ENCODE peak calls at places on chromosomes 3 and 15, in ten cellular contexts. One of them, this sample, is unnamed.

GRCh38 chr3:15271785-15272381 is 60.5 kb downstream of the SH3BP5 start:
- DNase-seq in CD4-positive, alpha-beta T cell: peak
- DNase-seq in foreskin fibroblast: no peak
- DNase-seq in BJ: no peak
- DNase-seq in IMR-90: no peak
- DNase-seq in H9: no peak
- DNase-seq in astrocyte of the spinal cord: no peak
- DNase-seq in AG10803: no peak
- DNase-seq in Calu3: no peak
- DNase-seq in left ventricle myocardium inferior: peak
- DNase-seq in this sample: no peak

GRCh38 chr3:123143669-123144411 is 57.9 kb upstream of the SEC22A start:
- DNase-seq in BJ: no peak
- DNase-seq in foreskin fibroblast: peak
- DNase-seq in AG10803: peak
- DNase-seq in Calu3: no peak
- DNase-seq in left ventricle myocardium inferior: no peak
- DNase-seq in IMR-90: peak
- DNase-seq in astrocyte of the spinal cord: peak
- DNase-seq in H9: peak
- DNase-seq in CD4-positive, alpha-beta T cell: no peak
- DNase-seq in this sample: peak

GRCh38 chr3:111761309-111761795 is 97.7 kb upstream of the PHLDB2 start:
- DNase-seq in AG10803: peak
- DNase-seq in BJ: peak
- DNase-seq in H9: no peak
- DNase-seq in left ventricle myocardium inferior: no peak
- DNase-seq in foreskin fibroblast: peak
- DNase-seq in Calu3: no peak
- DNase-seq in IMR-90: peak
- DNase-seq in astrocyte of the spinal cord: peak
- DNase-seq in CD4-positive, alpha-beta T cell: no peak
- DNase-seq in this sample: peak

GRCh38 chr3:11603628-11604027 is 40.1 kb downstream of the VGLL4 start:
- DNase-seq in CD4-positive, alpha-beta T cell: no peak
- DNase-seq in BJ: peak
- DNase-seq in AG10803: peak
- DNase-seq in left ventricle myocardium inferior: no peak
- DNase-seq in astrocyte of the spinal cord: peak
- DNase-seq in foreskin fibroblast: no peak
- DNase-seq in H9: no peak
- DNase-seq in IMR-90: peak
- DNase-seq in Calu3: no peak
- DNase-seq in this sample: peak

GRCh38 chr3:33052671-33053070 is 44.3 kb downstream of the GLB1 start:
- DNase-seq in AG10803: no peak
- DNase-seq in CD4-positive, alpha-beta T cell: no peak
- DNase-seq in astrocyte of the spinal cord: no peak
- DNase-seq in H9: no peak
- DNase-seq in foreskin fibroblast: no peak
- DNase-seq in BJ: no peak
- DNase-seq in left ventricle myocardium inferior: no peak
- DNase-seq in Calu3: no peak
- DNase-seq in IMR-90: no peak
- DNase-seq in this sample: no peak

GRCh38 chr3:129003578-129004112 is 2.5 kb downstream of the EFCC1 start:
- DNase-seq in Calu3: peak
- DNase-seq in BJ: no peak
- DNase-seq in H9: peak
- DNase-seq in astrocyte of the spinal cord: no peak
- DNase-seq in left ventricle myocardium inferior: no peak
- DNase-seq in AG10803: no peak
- DNase-seq in foreskin fibroblast: no peak
- DNase-seq in IMR-90: no peak
- DNase-seq in CD4-positive, alpha-beta T cell: peak
- DNase-seq in this sample: no peak

GRCh38 chr3:156511987-156512677 is 42.8 kb downstream of the SSR3 start:
- DNase-seq in foreskin fibroblast: no peak
- DNase-seq in IMR-90: no peak
- DNase-seq in BJ: no peak
- DNase-seq in left ventricle myocardium inferior: no peak
- DNase-seq in AG10803: no peak
- DNase-seq in astrocyte of the spinal cord: no peak
- DNase-seq in H9: no peak
- DNase-seq in CD4-positive, alpha-beta T cell: no peak
- DNase-seq in Calu3: no peak
- DNase-seq in this sample: no peak

GRCh38 chr15:39195988-39196486 is 384.8 kb upstream of the THBS1 start:
- DNase-seq in BJ: peak
- DNase-seq in left ventricle myocardium inferior: no peak
- DNase-seq in H9: no peak
- DNase-seq in Calu3: peak
- DNase-seq in CD4-positive, alpha-beta T cell: no peak
- DNase-seq in astrocyte of the spinal cord: peak
- DNase-seq in foreskin fibroblast: peak
- DNase-seq in AG10803: peak
- DNase-seq in IMR-90: peak
- DNase-seq in this sample: peak

GRCh38 chr3:130702985-130703384 is 43.6 kb downstream of the PIK3R4 start:
- DNase-seq in astrocyte of the spinal cord: no peak
- DNase-seq in left ventricle myocardium inferior: no peak
- DNase-seq in Calu3: no peak
- DNase-seq in BJ: no peak
- DNase-seq in H9: no peak
- DNase-seq in foreskin fibroblast: no peak
- DNase-seq in IMR-90: no peak
- DNase-seq in AG10803: no peak
- DNase-seq in CD4-positive, alpha-beta T cell: no peak
- DNase-seq in this sample: no peak

GRCh38 chr3:139629033-139629432 is 48.7 kb downstream of the NMNAT3 start:
- DNase-seq in foreskin fibroblast: no peak
- DNase-seq in left ventricle myocardium inferior: no peak
- DNase-seq in H9: peak
- DNase-seq in CD4-positive, alpha-beta T cell: no peak
- DNase-seq in Calu3: peak
- DNase-seq in astrocyte of the spinal cord: no peak
- DNase-seq in IMR-90: peak
- DNase-seq in BJ: no peak
- DNase-seq in AG10803: peak
- DNase-seq in this sample: no peak

GRCh38 chr15:74867562-74868458 is 5.4 kb downstream of the SCAMP2 start:
- DNase-seq in astrocyte of the spinal cord: no peak
- DNase-seq in H9: no peak
- DNase-seq in IMR-90: no peak
- DNase-seq in BJ: no peak
- DNase-seq in AG10803: no peak
- DNase-seq in foreskin fibroblast: no peak
- DNase-seq in CD4-positive, alpha-beta T cell: no peak
- DNase-seq in left ventricle myocardium inferior: no peak
- DNase-seq in Calu3: peak
- DNase-seq in this sample: no peak

GRCh38 chr15:37370938-37371337 is 270.6 kb upstream of the MEIS2 start:
- DNase-seq in foreskin fibroblast: no peak
- DNase-seq in AG10803: no peak
- DNase-seq in IMR-90: no peak
- DNase-seq in CD4-positive, alpha-beta T cell: no peak
- DNase-seq in Calu3: no peak
- DNase-seq in left ventricle myocardium inferior: no peak
- DNase-seq in astrocyte of the spinal cord: no peak
- DNase-seq in H9: no peak
- DNase-seq in BJ: no peak
- DNase-seq in this sample: no peak

GRCh38 chr15:64443747-64444621 is 16.4 kb upstream of the ZNF609 start:
- DNase-seq in foreskin fibroblast: peak
- DNase-seq in BJ: peak
- DNase-seq in AG10803: peak
- DNase-seq in IMR-90: peak
- DNase-seq in left ventricle myocardium inferior: no peak
- DNase-seq in H9: no peak
- DNase-seq in astrocyte of the spinal cord: peak
- DNase-seq in CD4-positive, alpha-beta T cell: no peak
- DNase-seq in Calu3: peak
- DNase-seq in this sample: peak

GRCh38 chr15:97521894-97522293 is 438.6 kb upstream of the ARRDC4 start:
- DNase-seq in foreskin fibroblast: no peak
- DNase-seq in BJ: no peak
- DNase-seq in left ventricle myocardium inferior: peak
- DNase-seq in H9: no peak
- DNase-seq in astrocyte of the spinal cord: peak
- DNase-seq in AG10803: no peak
- DNase-seq in Calu3: no peak
- DNase-seq in CD4-positive, alpha-beta T cell: no peak
- DNase-seq in IMR-90: no peak
- DNase-seq in this sample: no peak

GRCh38 chr15:68055224-68055705 is 1.1 kb downstream of the PIAS1 start:
- DNase-seq in CD4-positive, alpha-beta T cell: peak
- DNase-seq in Calu3: peak
- DNase-seq in H9: no peak
- DNase-seq in left ventricle myocardium inferior: no peak
- DNase-seq in foreskin fibroblast: peak
- DNase-seq in AG10803: peak
- DNase-seq in BJ: no peak
- DNase-seq in IMR-90: peak
- DNase-seq in astrocyte of the spinal cord: peak
- DNase-seq in this sample: peak

GRCh38 chr3:98777801-98778220 is 14.7 kb downstream of the ST3GAL6 start:
- DNase-seq in H9: no peak
- DNase-seq in Calu3: peak
- DNase-seq in BJ: peak
- DNase-seq in CD4-positive, alpha-beta T cell: no peak
- DNase-seq in astrocyte of the spinal cord: peak
- DNase-seq in left ventricle myocardium inferior: no peak
- DNase-seq in AG10803: peak
- DNase-seq in IMR-90: peak
- DNase-seq in foreskin fibroblast: peak
- DNase-seq in this sample: peak

GRCh38 chr3:157592769-157593168 is 89.6 kb upstream of the VEPH1 start:
- DNase-seq in BJ: no peak
- DNase-seq in IMR-90: no peak
- DNase-seq in Calu3: no peak
- DNase-seq in AG10803: no peak
- DNase-seq in foreskin fibroblast: no peak
- DNase-seq in CD4-positive, alpha-beta T cell: no peak
- DNase-seq in H9: no peak
- DNase-seq in astrocyte of the spinal cord: no peak
- DNase-seq in left ventricle myocardium inferior: no peak
- DNase-seq in this sample: no peak

GRCh38 chr15:63440265-63440648 is 58.6 kb upstream of the CA12 start:
- DNase-seq in foreskin fibroblast: no peak
- DNase-seq in BJ: no peak
- DNase-seq in IMR-90: no peak
- DNase-seq in CD4-positive, alpha-beta T cell: no peak
- DNase-seq in Calu3: no peak
- DNase-seq in astrocyte of the spinal cord: no peak
- DNase-seq in H9: no peak
- DNase-seq in left ventricle myocardium inferior: no peak
- DNase-seq in AG10803: no peak
- DNase-seq in this sample: no peak

GRCh38 chr15:63434567-63435219 is 53.0 kb upstream of the CA12 start:
- DNase-seq in foreskin fibroblast: no peak
- DNase-seq in AG10803: no peak
- DNase-seq in H9: no peak
- DNase-seq in IMR-90: no peak
- DNase-seq in CD4-positive, alpha-beta T cell: no peak
- DNase-seq in Calu3: no peak
- DNase-seq in astrocyte of the spinal cord: no peak
- DNase-seq in left ventricle myocardium inferior: no peak
- DNase-seq in BJ: no peak
- DNase-seq in this sample: no peak

GRCh38 chr15:63435416-63435815 is 53.8 kb upstream of the CA12 start:
- DNase-seq in IMR-90: no peak
- DNase-seq in H9: no peak
- DNase-seq in astrocyte of the spinal cord: no peak
- DNase-seq in foreskin fibroblast: no peak
- DNase-seq in left ventricle myocardium inferior: no peak
- DNase-seq in Calu3: no peak
- DNase-seq in CD4-positive, alpha-beta T cell: no peak
- DNase-seq in BJ: no peak
- DNase-seq in AG10803: no peak
- DNase-seq in this sample: no peak

GRCh38 chr15:63439536-63440264 is 58.1 kb upstream of the CA12 start:
- DNase-seq in AG10803: peak
- DNase-seq in H9: no peak
- DNase-seq in foreskin fibroblast: peak
- DNase-seq in astrocyte of the spinal cord: peak
- DNase-seq in BJ: no peak
- DNase-seq in left ventricle myocardium inferior: no peak
- DNase-seq in IMR-90: peak
- DNase-seq in CD4-positive, alpha-beta T cell: peak
- DNase-seq in Calu3: no peak
- DNase-seq in this sample: peak

GRCh38 chr15:63436872-63437375 is 55.3 kb upstream of the CA12 start:
- DNase-seq in left ventricle myocardium inferior: peak
- DNase-seq in BJ: no peak
- DNase-seq in IMR-90: peak
- DNase-seq in H9: no peak
- DNase-seq in AG10803: peak
- DNase-seq in foreskin fibroblast: peak
- DNase-seq in Calu3: peak
- DNase-seq in astrocyte of the spinal cord: peak
- DNase-seq in CD4-positive, alpha-beta T cell: peak
- DNase-seq in this sample: peak
- TF ChIP-seq CTCF in left ventricle myocardium inferior: no peak
- TF ChIP-seq CTCF in BJ: no peak
- TF ChIP-seq CTCF in IMR-90: peak
- TF ChIP-seq CTCF in H9: no peak
- TF ChIP-seq CTCF in AG10803: peak
- TF ChIP-seq CTCF in foreskin fibroblast: no peak
- TF ChIP-seq CTCF in Calu3: no peak
- TF ChIP-seq CTCF in astrocyte of the spinal cord: peak
- TF ChIP-seq CTCF in CD4-positive, alpha-beta T cell: no peak
- TF ChIP-seq CTCF in this sample: peak

GRCh38 chr15:94412979-94413741 is 181.8 kb downstream of the MCTP2 start:
- DNase-seq in astrocyte of the spinal cord: peak
- DNase-seq in CD4-positive, alpha-beta T cell: no peak
- DNase-seq in foreskin fibroblast: no peak
- DNase-seq in Calu3: no peak
- DNase-seq in BJ: no peak
- DNase-seq in H9: no peak
- DNase-seq in left ventricle myocardium inferior: no peak
- DNase-seq in IMR-90: peak
- DNase-seq in AG10803: peak
- DNase-seq in this sample: no peak
- TF ChIP-seq CTCF in astrocyte of the spinal cord: peak
- TF ChIP-seq CTCF in CD4-positive, alpha-beta T cell: no peak
- TF ChIP-seq CTCF in foreskin fibroblast: peak
- TF ChIP-seq CTCF in Calu3: peak
- TF ChIP-seq CTCF in BJ: no peak
- TF ChIP-seq CTCF in H9: peak
- TF ChIP-seq CTCF in left ventricle myocardium inferior: peak
- TF ChIP-seq CTCF in IMR-90: peak
- TF ChIP-seq CTCF in AG10803: peak
- TF ChIP-seq CTCF in this sample: peak

GRCh38 chr3:52054689-52055511 is 1.5 kb downstream of the DUSP7 start:
- DNase-seq in foreskin fibroblast: no peak
- DNase-seq in AG10803: peak
- DNase-seq in Calu3: no peak
- DNase-seq in astrocyte of the spinal cord: no peak
- DNase-seq in IMR-90: peak
- DNase-seq in BJ: no peak
- DNase-seq in left ventricle myocardium inferior: no peak
- DNase-seq in H9: peak
- DNase-seq in CD4-positive, alpha-beta T cell: peak
- DNase-seq in this sample: no peak
- TF ChIP-seq CTCF in foreskin fibroblast: peak
- TF ChIP-seq CTCF in AG10803: peak
- TF ChIP-seq CTCF in Calu3: no peak
- TF ChIP-seq CTCF in astrocyte of the spinal cord: peak
- TF ChIP-seq CTCF in IMR-90: peak
- TF ChIP-seq CTCF in BJ: peak
- TF ChIP-seq CTCF in left ventricle myocardium inferior: peak
- TF ChIP-seq CTCF in H9: peak
- TF ChIP-seq CTCF in CD4-positive, alpha-beta T cell: peak
- TF ChIP-seq CTCF in this sample: peak

GRCh38 chr15:62244762-62245161 is 79.7 kb upstream of the C2CD4B start:
- DNase-seq in astrocyte of the spinal cord: no peak
- DNase-seq in foreskin fibroblast: no peak
- DNase-seq in Calu3: peak
- DNase-seq in AG10803: no peak
- DNase-seq in H9: peak
- DNase-seq in IMR-90: no peak
- DNase-seq in left ventricle myocardium inferior: no peak
- DNase-seq in CD4-positive, alpha-beta T cell: no peak
- DNase-seq in BJ: no peak
- DNase-seq in this sample: no peak
- TF ChIP-seq CTCF in astrocyte of the spinal cord: no peak
- TF ChIP-seq CTCF in foreskin fibroblast: no peak
- TF ChIP-seq CTCF in Calu3: no peak
- TF ChIP-seq CTCF in AG10803: no peak
- TF ChIP-seq CTCF in H9: peak
- TF ChIP-seq CTCF in IMR-90: no peak
- TF ChIP-seq CTCF in left ventricle myocardium inferior: no peak
- TF ChIP-seq CTCF in CD4-positive, alpha-beta T cell: no peak
- TF ChIP-seq CTCF in BJ: no peak
- TF ChIP-seq CTCF in this sample: no peak

This sample was measured in HFFc6.